ENCODE peak calls at places on chromosomes 4 and X, in ten cellular contexts. S is AG10803; A is transverse colon; M is GM19239; Y is CD4-positive, alpha-beta memory T cell; W is DMS79; I is AG09319; P is activated CD4-positive, CD25-positive, alpha-beta regulatory T cell; X is pons; T is H4. N is an unnamed sample.

GRCh38 chr4:159016527-159017137 is 86.2 kb upstream of the RAPGEF2 start:
- DNase-seq in S (no peak), W (no peak), X (no peak), A (peak), M (peak), P (no peak), T (no peak), I (no peak), Y (no peak), N (no peak)

GRCh38 chrX:48508400-48509244 is at the start of gene PORCN:
- DNase-seq in X (peak), Y (peak), M (peak), W (peak), I (peak), A (peak), P (peak), T (no peak), S (peak), N (peak)

GRCh38 chr4:183733181-183733580 is 74.1 kb downstream of the TRAPPC11 start:
- DNase-seq in A (no peak), I (no peak), Y (no peak), S (no peak), T (no peak), P (no peak), X (no peak), W (no peak), M (no peak), N (no peak)

GRCh38 chrX:39767446-39767845 is 330.3 kb downstream of the BCOR start:
- DNase-seq in I (no peak), A (no peak), W (no peak), T (no peak), Y (no peak), P (no peak), S (peak), X (no peak), M (no peak), N (peak)

GRCh38 chr4:44771789-44772188 is 45.4 kb upstream of the GNPDA2 start:
- DNase-seq in I (no peak), S (no peak), W (no peak), A (no peak), X (no peak), P (no peak), M (no peak), T (no peak), Y (no peak), N (no peak)

GRCh38 chr4:75007891-75008290 is 75.0 kb downstream of the PARM1 start:
- DNase-seq in W (no peak), A (no peak), S (no peak), P (no peak), T (no peak), I (no peak), M (no peak), Y (no peak), X (no peak), N (no peak)

GRCh38 chrX:8841911-8842310 is 40.7 kb upstream of the FAM9A start:
- DNase-seq in T (peak), X (no peak), M (no peak), Y (no peak), A (no peak), W (no peak), P (no peak), S (no peak), I (no peak), N (no peak)

GRCh38 chr4:3729188-3729884 is 36.8 kb upstream of the ADRA2C start:
- DNase-seq in Y (no peak), T (no peak), P (no peak), M (no peak), W (no peak), X (no peak), I (no peak), S (peak), A (no peak), N (no peak)

GRCh38 chr4:66506985-66507384 is 836.7 kb upstream of the EPHA5 start:
- DNase-seq in I (no peak), W (no peak), Y (no peak), T (no peak), X (no peak), P (no peak), S (no peak), A (no peak), M (no peak), N (no peak)

GRCh38 chr4:4347585-4347984 is 39.3 kb upstream of the NSG1 start:
- DNase-seq in P (no peak), X (no peak), S (no peak), T (no peak), W (no peak), Y (no peak), M (no peak), I (no peak), A (no peak), N (no peak)

GRCh38 chr4:76199664-76200211 is 13.9 kb downstream of the SCARB2 start:
- DNase-seq in M (no peak), A (peak), Y (no peak), S (no peak), P (no peak), I (no peak), W (no peak), X (peak), T (no peak), N (peak)

GRCh38 chr4:66539745-66540144 is 869.5 kb upstream of the EPHA5 start:
- DNase-seq in P (no peak), T (peak), S (no peak), M (no peak), X (no peak), I (no peak), W (no peak), A (no peak), Y (no peak), N (no peak)

GRCh38 chrX:132692066-132692465 is 203.2 kb upstream of the MBNL3 start:
- DNase-seq in W (no peak), X (no peak), A (no peak), Y (no peak), I (no peak), P (no peak), S (no peak), T (no peak), M (no peak), N (peak)

GRCh38 chr4:160877087-160877790 is 1286.6 kb downstream of the FSTL5 start:
- DNase-seq in I (no peak), T (no peak), W (no peak), S (no peak), P (no peak), X (no peak), A (no peak), Y (no peak), M (no peak), N (no peak)

GRCh38 chr4:167614866-167615265 is 380.6 kb upstream of the SPOCK3 start:
- DNase-seq in T (peak), X (no peak), P (no peak), I (no peak), A (no peak), S (no peak), W (no peak), Y (no peak), M (no peak), N (no peak)

GRCh38 chrX:151904989-151905388 is 7.7 kb upstream of the MAGEA4 start:
- DNase-seq in Y (no peak), P (no peak), S (no peak), I (no peak), M (no peak), T (no peak), X (no peak), W (no peak), A (no peak), N (no peak)

GRCh38 chrX:107675823-107676555 is 47.7 kb downstream of the PRPS1 start:
- DNase-seq in S (peak), P (no peak), I (no peak), A (no peak), T (peak), Y (peak), M (no peak), W (no peak), X (no peak), N (peak)

GRCh38 chr4:47746122-47746521 is 91.7 kb downstream of the CORIN start:
- DNase-seq in I (no peak), W (no peak), Y (no peak), S (no peak), A (no peak), X (no peak), P (no peak), M (no peak), T (no peak), N (no peak)

GRCh38 chrX:132452911-132453550 is 35.8 kb downstream of the MBNL3 start:
- DNase-seq in W (no peak), M (no peak), Y (no peak), I (no peak), X (no peak), T (no peak), A (no peak), S (no peak), P (no peak), N (no peak)

GRCh38 chrX:129039176-129039575 is 484.1 kb downstream of the SMARCA1 start:
- DNase-seq in Y (no peak), X (no peak), T (no peak), W (no peak), I (no peak), S (no peak), P (no peak), A (no peak), M (no peak), N (no peak)

GRCh38 chrX:41475611-41476241 is 28.6 kb downstream of the NYX start:
- DNase-seq in S (no peak), Y (no peak), W (no peak), M (no peak), T (no peak), P (no peak), A (no peak), I (no peak), X (peak), N (no peak)

GRCh38 chr4:145956288-145956890 is 17.8 kb upstream of the ZNF827 start:
- DNase-seq in M (peak), S (peak), W (no peak), I (no peak), A (peak), T (peak), Y (peak), P (peak), X (peak), N (peak)

GRCh38 chr4:136651278-136651667 is 881.0 kb downstream of the PCDH18 start:
- DNase-seq in X (no peak), M (no peak), I (no peak), T (no peak), A (no peak), Y (no peak), S (no peak), P (no peak), W (no peak), N (no peak)

GRCh38 chr4:3043272-3044020 is 30.9 kb downstream of the HTT-AS start:
- DNase-seq in M (no peak), Y (no peak), X (no peak), A (no peak), T (no peak), P (no peak), S (no peak), I (no peak), W (no peak), N (no peak)